ENCODE peak calls at places on chromosome 15, in seven cellular contexts. One of them, this sample, is unnamed.

GRCh38 chr15:97691799-97692198 is 268.7 kb upstream of the ARRDC4 start:
- DNase-seq in H1: no peak
- DNase-seq in neuronal stem cell: no peak
- DNase-seq in mesenchymal stem cell: no peak
- DNase-seq in mesendoderm: peak; percentile 29
- DNase-seq in trophoblast cell: peak; percentile 88
- DNase-seq in H9: no peak
- DNase-seq in this sample: no peak

GRCh38 chr15:67013696-67014095 is 51.7 kb upstream of the SMAD3 start:
- DNase-seq in H1: peak; percentile 57
- DNase-seq in neuronal stem cell: peak; percentile 38
- DNase-seq in mesenchymal stem cell: peak; percentile 36
- DNase-seq in mesendoderm: peak; percentile 92
- DNase-seq in trophoblast cell: no peak
- DNase-seq in H9: peak; percentile 85
- DNase-seq in this sample: peak; percentile 80

GRCh38 chr15:40252438-40253178 is 13.7 kb downstream of the PAK6 start:
- DNase-seq in H1: peak; percentile 76
- DNase-seq in neuronal stem cell: peak; percentile 39
- DNase-seq in mesenchymal stem cell: no peak
- DNase-seq in mesendoderm: no peak
- DNase-seq in trophoblast cell: no peak
- DNase-seq in H9: peak; percentile 70
- DNase-seq in this sample: no peak

GRCh38 chr15:92106691-92107090 is 253.2 kb downstream of the SLCO3A1 start:
- DNase-seq in H1: no peak
- DNase-seq in neuronal stem cell: no peak
- DNase-seq in mesenchymal stem cell: no peak
- DNase-seq in mesendoderm: no peak
- DNase-seq in trophoblast cell: no peak
- DNase-seq in H9: no peak
- DNase-seq in this sample: no peak

GRCh38 chr15:98405013-98405412 is 243.3 kb upstream of the IGF1R start:
- DNase-seq in H1: no peak
- DNase-seq in neuronal stem cell: no peak
- DNase-seq in mesenchymal stem cell: no peak
- DNase-seq in mesendoderm: no peak
- DNase-seq in trophoblast cell: no peak
- DNase-seq in H9: no peak
- DNase-seq in this sample: no peak

GRCh38 chr15:93981706-93982105 is 249.7 kb upstream of the MCTP2 start:
- DNase-seq in H1: no peak
- DNase-seq in neuronal stem cell: no peak
- DNase-seq in mesenchymal stem cell: no peak
- DNase-seq in mesendoderm: no peak
- DNase-seq in trophoblast cell: no peak
- DNase-seq in H9: no peak
- DNase-seq in this sample: no peak

GRCh38 chr15:85006655-85007054 is 25.0 kb downstream of the PDE8A start:
- DNase-seq in H1: no peak
- DNase-seq in neuronal stem cell: no peak
- DNase-seq in mesenchymal stem cell: no peak
- DNase-seq in mesendoderm: no peak
- DNase-seq in trophoblast cell: no peak
- DNase-seq in H9: no peak
- DNase-seq in this sample: no peak

GRCh38 chr15:44298878-44299277 is 10.4 kb downstream of the GOLM2 start:
- DNase-seq in H1: peak; percentile 52
- DNase-seq in neuronal stem cell: no peak
- DNase-seq in mesenchymal stem cell: peak; percentile 14
- DNase-seq in mesendoderm: peak; percentile 67
- DNase-seq in trophoblast cell: no peak
- DNase-seq in H9: peak; percentile 52
- DNase-seq in this sample: no peak

GRCh38 chr15:91572110-91572509 is 281.4 kb upstream of the SLCO3A1 start:
- DNase-seq in H1: no peak
- DNase-seq in neuronal stem cell: no peak
- DNase-seq in mesenchymal stem cell: no peak
- DNase-seq in mesendoderm: no peak
- DNase-seq in trophoblast cell: no peak
- DNase-seq in H9: no peak
- DNase-seq in this sample: peak; percentile 15

GRCh38 chr15:83855956-83856355 is 202.0 kb downstream of the ADAMTSL3 start:
- DNase-seq in H1: no peak
- DNase-seq in neuronal stem cell: no peak
- DNase-seq in mesenchymal stem cell: no peak
- DNase-seq in mesendoderm: no peak
- DNase-seq in trophoblast cell: no peak
- DNase-seq in H9: no peak
- DNase-seq in this sample: no peak

GRCh38 chr15:89900849-89901248 is 7.1 kb upstream of the AP3S2 start:
- DNase-seq in H1: no peak
- DNase-seq in neuronal stem cell: no peak
- DNase-seq in mesenchymal stem cell: no peak
- DNase-seq in mesendoderm: no peak
- DNase-seq in trophoblast cell: no peak
- DNase-seq in H9: no peak
- DNase-seq in this sample: no peak

GRCh38 chr15:89905846-89906378 is 6.8 kb downstream of the ARPIN start:
- DNase-seq in H1: no peak
- DNase-seq in neuronal stem cell: no peak
- DNase-seq in mesenchymal stem cell: no peak
- DNase-seq in mesendoderm: no peak
- DNase-seq in trophoblast cell: no peak
- DNase-seq in H9: no peak
- DNase-seq in this sample: no peak

GRCh38 chr15:89904519-89904918 is 8.2 kb downstream of the ARPIN start:
- DNase-seq in H1: no peak
- DNase-seq in neuronal stem cell: no peak
- DNase-seq in mesenchymal stem cell: no peak
- DNase-seq in mesendoderm: no peak
- DNase-seq in trophoblast cell: no peak
- DNase-seq in H9: no peak
- DNase-seq in this sample: no peak

GRCh38 chr15:89903015-89903857 is 9.4 kb upstream of the AP3S2 start:
- DNase-seq in H1: no peak
- DNase-seq in neuronal stem cell: no peak
- DNase-seq in mesenchymal stem cell: no peak
- DNase-seq in mesendoderm: no peak
- DNase-seq in trophoblast cell: no peak
- DNase-seq in H9: no peak
- DNase-seq in this sample: no peak

DNA sequence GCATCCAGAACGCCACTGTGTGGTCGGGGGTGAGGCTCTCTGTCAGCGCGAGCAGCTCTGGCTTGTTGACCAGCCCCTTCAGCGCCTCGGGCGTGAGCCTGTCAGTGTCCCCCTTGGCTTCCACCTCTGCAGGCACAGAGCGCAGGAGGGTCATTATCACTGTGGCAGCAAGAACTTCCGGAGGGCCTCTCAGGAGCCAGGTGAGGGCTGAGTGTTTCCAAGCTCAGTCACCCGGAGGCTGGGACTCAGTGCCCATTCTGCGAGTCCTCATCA is 9.0 kb downstream of the ARPIN start:
- DNase-seq in H1: no peak
- DNase-seq in neuronal stem cell: no peak
- DNase-seq in mesenchymal stem cell: no peak
- DNase-seq in mesendoderm: no peak
- DNase-seq in trophoblast cell: no peak
- DNase-seq in H9: no peak
- DNase-seq in this sample: no peak
- H3K18ac ChIP-seq in H1: no peak overlapping the region
- H3K18ac ChIP-seq in neuronal stem cell: no peak overlapping the region
- H3K18ac ChIP-seq in mesenchymal stem cell: no peak overlapping the region
- H3K18ac ChIP-seq in mesendoderm: no peak overlapping the region
- H3K18ac ChIP-seq in trophoblast cell: no peak overlapping the region
- H3K18ac ChIP-seq in H9: no peak overlapping the region
- H3K18ac ChIP-seq in this sample: no peak overlapping the region

GRCh38 chr15:68061578-68061977 is 7.5 kb downstream of the PIAS1 start:
- DNase-seq in H1: no peak
- DNase-seq in neuronal stem cell: peak; percentile 18
- DNase-seq in mesenchymal stem cell: no peak
- DNase-seq in mesendoderm: no peak
- DNase-seq in trophoblast cell: no peak
- DNase-seq in H9: no peak
- DNase-seq in this sample: no peak
- H3K18ac ChIP-seq in H1: no peak overlapping the region
- H3K18ac ChIP-seq in neuronal stem cell: no peak overlapping the region
- H3K18ac ChIP-seq in mesenchymal stem cell: no peak overlapping the region
- H3K18ac ChIP-seq in mesendoderm: no peak overlapping the region
- H3K18ac ChIP-seq in trophoblast cell: no peak overlapping the region
- H3K18ac ChIP-seq in H9: no peak overlapping the region
- H3K18ac ChIP-seq in this sample: no peak overlapping the region

GRCh38 chr15:47511241-47511640 is 206.1 kb upstream of the SEMA6D start:
- DNase-seq in H1: no peak
- DNase-seq in neuronal stem cell: no peak
- DNase-seq in mesenchymal stem cell: no peak
- DNase-seq in mesendoderm: no peak
- DNase-seq in trophoblast cell: no peak
- DNase-seq in H9: no peak
- DNase-seq in this sample: no peak

GRCh38 chr15:47513496-47513895 is 203.8 kb upstream of the SEMA6D start:
- DNase-seq in H1: no peak
- DNase-seq in neuronal stem cell: no peak
- DNase-seq in mesenchymal stem cell: no peak
- DNase-seq in mesendoderm: no peak
- DNase-seq in trophoblast cell: no peak
- DNase-seq in H9: no peak
- DNase-seq in this sample: no peak

GRCh38 chr15:47516576-47517371 is 200.5 kb upstream of the SEMA6D start:
- DNase-seq in H1: no peak
- DNase-seq in neuronal stem cell: no peak
- DNase-seq in mesenchymal stem cell: peak; percentile 43
- DNase-seq in mesendoderm: no peak
- DNase-seq in trophoblast cell: no peak
- DNase-seq in H9: no peak
- DNase-seq in this sample: peak; percentile 35

GRCh38 chr15:47517737-47518136 is 199.6 kb upstream of the SEMA6D start:
- DNase-seq in H1: no peak
- DNase-seq in neuronal stem cell: peak; percentile 14
- DNase-seq in mesenchymal stem cell: peak; percentile 74
- DNase-seq in mesendoderm: no peak
- DNase-seq in trophoblast cell: no peak
- DNase-seq in H9: no peak
- DNase-seq in this sample: peak; percentile 13

DNA sequence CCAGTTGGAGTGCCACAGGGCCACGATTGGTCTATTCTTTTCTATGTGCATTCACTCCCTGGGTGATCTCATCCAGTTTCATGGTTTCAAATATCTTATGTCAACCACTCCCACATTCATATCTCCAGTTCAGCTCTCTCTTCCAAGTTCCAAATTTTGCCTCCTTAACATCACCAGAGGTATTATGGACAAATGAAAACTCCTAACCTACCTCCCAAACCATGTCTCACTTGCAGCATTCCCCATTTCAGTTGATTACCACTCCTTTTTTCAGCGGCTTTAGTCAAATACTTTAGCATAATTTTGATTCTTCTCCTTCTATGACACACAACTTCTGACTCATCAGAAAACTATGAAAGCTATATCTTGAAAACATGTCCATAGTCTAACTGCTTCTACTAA is 203.1 kb upstream of the SEMA6D start:
- DNase-seq in H1: no peak
- DNase-seq in neuronal stem cell: no peak
- DNase-seq in mesenchymal stem cell: peak; percentile 59
- DNase-seq in mesendoderm: no peak
- DNase-seq in trophoblast cell: peak; percentile 30
- DNase-seq in H9: no peak
- DNase-seq in this sample: peak; percentile 76
- H3K18ac ChIP-seq in H1: no peak overlapping the region
- H3K18ac ChIP-seq in neuronal stem cell: no peak overlapping the region
- H3K18ac ChIP-seq in mesenchymal stem cell: no peak overlapping the region
- H3K18ac ChIP-seq in mesendoderm: no peak overlapping the region
- H3K18ac ChIP-seq in trophoblast cell: no peak overlapping the region
- H3K18ac ChIP-seq in H9: no peak overlapping the region
- H3K18ac ChIP-seq in this sample: peak overlapping the region; percentile 48

DNA sequence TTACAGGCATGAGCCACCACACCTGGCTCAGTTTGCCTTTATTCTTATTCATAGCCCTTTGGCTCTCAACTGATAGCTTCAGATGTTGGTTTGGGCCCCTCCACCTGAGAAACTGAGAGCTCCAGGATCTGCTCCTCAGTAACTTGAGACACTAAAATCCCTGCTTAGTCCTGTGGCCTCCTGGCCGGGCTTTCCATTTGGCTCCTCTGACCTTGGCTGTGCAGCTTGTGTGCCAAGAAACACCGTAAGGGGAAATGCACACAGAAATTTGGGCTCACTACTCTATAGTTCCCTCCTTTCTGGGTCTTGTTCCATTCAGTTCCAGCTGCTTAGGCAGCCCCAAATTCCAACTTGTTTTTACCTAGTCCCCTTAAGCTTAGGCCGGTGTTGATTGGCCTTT is 24.9 kb downstream of the NIPA2 start:
- DNase-seq in H1: no peak
- DNase-seq in neuronal stem cell: no peak
- DNase-seq in mesenchymal stem cell: no peak
- DNase-seq in mesendoderm: no peak
- DNase-seq in trophoblast cell: no peak
- DNase-seq in H9: no peak
- DNase-seq in this sample: no peak
- H3K18ac ChIP-seq in H1: no peak overlapping the region
- H3K18ac ChIP-seq in neuronal stem cell: no peak overlapping the region
- H3K18ac ChIP-seq in mesenchymal stem cell: no peak overlapping the region
- H3K18ac ChIP-seq in mesendoderm: no peak overlapping the region
- H3K18ac ChIP-seq in trophoblast cell: peak overlapping the region; percentile 27
- H3K18ac ChIP-seq in H9: no peak overlapping the region
- H3K18ac ChIP-seq in this sample: no peak overlapping the region

GRCh38 chr15:60894347-60894746 is 334.8 kb downstream of the RORA start:
- DNase-seq in H1: no peak
- DNase-seq in neuronal stem cell: no peak
- DNase-seq in mesenchymal stem cell: no peak
- DNase-seq in mesendoderm: no peak
- DNase-seq in trophoblast cell: no peak
- DNase-seq in H9: no peak
- DNase-seq in this sample: no peak
- H3K18ac ChIP-seq in H1: no peak overlapping the region
- H3K18ac ChIP-seq in neuronal stem cell: peak overlapping the region; percentile 20
- H3K18ac ChIP-seq in mesenchymal stem cell: no peak overlapping the region
- H3K18ac ChIP-seq in mesendoderm: no peak overlapping the region
- H3K18ac ChIP-seq in trophoblast cell: no peak overlapping the region
- H3K18ac ChIP-seq in H9: no peak overlapping the region
- H3K18ac ChIP-seq in this sample: no peak overlapping the region